ENCODE peak calls at places on chromosomes 4 and X, in ten cellular contexts. One of them, this sample, is unnamed.
A peak's percentile ranks its signal among the peaks of the same experiment; 100 is the strongest.

GRCh38 chr4:173073939-173074500 is 94.6 kb upstream of the GALNT7 start:
- DNase-seq in endodermal cell: no peak
- DNase-seq in SK-MEL-5: no peak
- DNase-seq in NCI-H1092 treated with DMSO at 0.1 percent for 48 hours: no peak
- DNase-seq in cerebellum: no peak
- DNase-seq in body of pancreas: no peak
- DNase-seq in esophagus squamous epithelium: no peak
- DNase-seq in cardiac fibroblast: no peak
- DNase-seq in fibroblast of mammary gland: no peak
- DNase-seq in NCI-H1417: no peak
- DNase-seq in this sample: no peak

GRCh38 chr4:164748375-164748774 is 5.6 kb upstream of the SMIM31 start:
- DNase-seq in SK-MEL-5: peak; percentile 51
- DNase-seq in cardiac fibroblast: peak; percentile 52
- DNase-seq in NCI-H1092 treated with DMSO at 0.1 percent for 48 hours: no peak
- DNase-seq in endodermal cell: no peak
- DNase-seq in body of pancreas: no peak
- DNase-seq in fibroblast of mammary gland: peak; percentile 42
- DNase-seq in cerebellum: peak; percentile 1
- DNase-seq in esophagus squamous epithelium: no peak
- DNase-seq in NCI-H1417: no peak
- DNase-seq in this sample: peak; percentile 38

GRCh38 chrX:24877854-24878650 is 137.7 kb downstream of the ARX start:
- DNase-seq in cerebellum: no peak
- DNase-seq in body of pancreas: no peak
- DNase-seq in NCI-H1417: no peak
- DNase-seq in endodermal cell: no peak
- DNase-seq in SK-MEL-5: no peak
- DNase-seq in fibroblast of mammary gland: peak; percentile 2
- DNase-seq in NCI-H1092 treated with DMSO at 0.1 percent for 48 hours: no peak
- DNase-seq in cardiac fibroblast: no peak
- DNase-seq in esophagus squamous epithelium: no peak
- DNase-seq in this sample: no peak

GRCh38 chrX:38437093-38437492 is 84.7 kb downstream of the OTC start:
- DNase-seq in body of pancreas: no peak
- DNase-seq in fibroblast of mammary gland: peak; percentile 21
- DNase-seq in endodermal cell: no peak
- DNase-seq in NCI-H1417: no peak
- DNase-seq in SK-MEL-5: no peak
- DNase-seq in cerebellum: no peak
- DNase-seq in esophagus squamous epithelium: no peak
- DNase-seq in cardiac fibroblast: peak; percentile 9
- DNase-seq in NCI-H1092 treated with DMSO at 0.1 percent for 48 hours: no peak
- DNase-seq in this sample: peak; percentile 22

GRCh38 chr4:3656441-3657376 is 109.5 kb upstream of the ADRA2C start:
- DNase-seq in fibroblast of mammary gland: no peak
- DNase-seq in SK-MEL-5: no peak
- DNase-seq in NCI-H1417: peak; percentile 87
- DNase-seq in body of pancreas: no peak
- DNase-seq in NCI-H1092 treated with DMSO at 0.1 percent for 48 hours: peak; percentile 82
- DNase-seq in esophagus squamous epithelium: no peak
- DNase-seq in cerebellum: no peak
- DNase-seq in cardiac fibroblast: no peak
- DNase-seq in endodermal cell: no peak
- DNase-seq in this sample: no peak

GRCh38 chrX:71222929-71223328 is at the start of gene GJB1:
- DNase-seq in NCI-H1092 treated with DMSO at 0.1 percent for 48 hours: no peak
- DNase-seq in endodermal cell: no peak
- DNase-seq in cardiac fibroblast: no peak
- DNase-seq in SK-MEL-5: peak; percentile 95
- DNase-seq in fibroblast of mammary gland: no peak
- DNase-seq in esophagus squamous epithelium: no peak
- DNase-seq in cerebellum: no peak
- DNase-seq in body of pancreas: no peak
- DNase-seq in NCI-H1417: no peak
- DNase-seq in this sample: no peak

GRCh38 chr4:176499518-176499917 is 179.8 kb downstream of the SPCS3 start:
- DNase-seq in body of pancreas: no peak
- DNase-seq in NCI-H1417: no peak
- DNase-seq in endodermal cell: no peak
- DNase-seq in NCI-H1092 treated with DMSO at 0.1 percent for 48 hours: no peak
- DNase-seq in esophagus squamous epithelium: no peak
- DNase-seq in fibroblast of mammary gland: peak; percentile 70
- DNase-seq in cardiac fibroblast: peak; percentile 84
- DNase-seq in cerebellum: no peak
- DNase-seq in SK-MEL-5: no peak
- DNase-seq in this sample: peak; percentile 83

GRCh38 chr4:86977621-86978184 is 42.9 kb downstream of the AFF1 start:
- DNase-seq in cardiac fibroblast: peak; percentile 80
- DNase-seq in SK-MEL-5: no peak
- DNase-seq in esophagus squamous epithelium: no peak
- DNase-seq in NCI-H1092 treated with DMSO at 0.1 percent for 48 hours: no peak
- DNase-seq in body of pancreas: peak; percentile 43
- DNase-seq in endodermal cell: no peak
- DNase-seq in cerebellum: no peak
- DNase-seq in NCI-H1417: no peak
- DNase-seq in fibroblast of mammary gland: peak; percentile 86
- DNase-seq in this sample: peak; percentile 65

GRCh38 chrX:68903111-68903510 is 74.3 kb downstream of the EFNB1 start:
- DNase-seq in esophagus squamous epithelium: no peak
- DNase-seq in cardiac fibroblast: peak; percentile 8
- DNase-seq in cerebellum: no peak
- DNase-seq in NCI-H1092 treated with DMSO at 0.1 percent for 48 hours: no peak
- DNase-seq in NCI-H1417: no peak
- DNase-seq in endodermal cell: no peak
- DNase-seq in fibroblast of mammary gland: no peak
- DNase-seq in body of pancreas: no peak
- DNase-seq in SK-MEL-5: no peak
- DNase-seq in this sample: no peak

GRCh38 chrX:17812763-17813162 is 48.3 kb downstream of the RAI2 start:
- DNase-seq in NCI-H1092 treated with DMSO at 0.1 percent for 48 hours: no peak
- DNase-seq in NCI-H1417: no peak
- DNase-seq in cardiac fibroblast: peak; percentile 40
- DNase-seq in cerebellum: peak; percentile 23
- DNase-seq in body of pancreas: no peak
- DNase-seq in esophagus squamous epithelium: no peak
- DNase-seq in fibroblast of mammary gland: peak; percentile 42
- DNase-seq in SK-MEL-5: peak; percentile 26
- DNase-seq in endodermal cell: no peak
- DNase-seq in this sample: peak; percentile 13

GRCh38 chr4:68499021-68499420 is 51.8 kb downstream of the TMPRSS11E start:
- DNase-seq in fibroblast of mammary gland: no peak
- DNase-seq in NCI-H1092 treated with DMSO at 0.1 percent for 48 hours: no peak
- DNase-seq in cardiac fibroblast: no peak
- DNase-seq in SK-MEL-5: no peak
- DNase-seq in body of pancreas: no peak
- DNase-seq in NCI-H1417: no peak
- DNase-seq in cerebellum: no peak
- DNase-seq in esophagus squamous epithelium: no peak
- DNase-seq in endodermal cell: no peak
- DNase-seq in this sample: no peak

GRCh38 chr4:140237616-140238352 is 83.8 kb upstream of the MAML3 start:
- DNase-seq in NCI-H1417: peak; percentile 83
- DNase-seq in fibroblast of mammary gland: peak; percentile 97
- DNase-seq in cardiac fibroblast: peak; percentile 91
- DNase-seq in cerebellum: peak; percentile 38
- DNase-seq in NCI-H1092 treated with DMSO at 0.1 percent for 48 hours: peak; percentile 98
- DNase-seq in esophagus squamous epithelium: peak; percentile 7
- DNase-seq in body of pancreas: peak; percentile 45
- DNase-seq in endodermal cell: peak; percentile 91
- DNase-seq in SK-MEL-5: peak; percentile 20
- DNase-seq in this sample: peak; percentile 70

GRCh38 chrX:19709812-19710518 is 177.4 kb downstream of the SH3KBP1 start:
- DNase-seq in fibroblast of mammary gland: peak; percentile 97
- DNase-seq in cardiac fibroblast: peak; percentile 96
- DNase-seq in NCI-H1092 treated with DMSO at 0.1 percent for 48 hours: no peak
- DNase-seq in SK-MEL-5: peak; percentile 19
- DNase-seq in NCI-H1417: no peak
- DNase-seq in esophagus squamous epithelium: no peak
- DNase-seq in endodermal cell: no peak
- DNase-seq in body of pancreas: no peak
- DNase-seq in cerebellum: no peak
- DNase-seq in this sample: peak; percentile 94

GRCh38 chr4:102598759-102599379 is 97.7 kb downstream of the NFKB1 start:
- DNase-seq in esophagus squamous epithelium: no peak
- DNase-seq in cerebellum: no peak
- DNase-seq in NCI-H1092 treated with DMSO at 0.1 percent for 48 hours: no peak
- DNase-seq in SK-MEL-5: no peak
- DNase-seq in endodermal cell: no peak
- DNase-seq in fibroblast of mammary gland: no peak
- DNase-seq in cardiac fibroblast: peak; percentile 67
- DNase-seq in NCI-H1417: peak; percentile 35
- DNase-seq in body of pancreas: no peak
- DNase-seq in this sample: no peak

GRCh38 chrX:74251006-74251930 is 52.7 kb upstream of the ZCCHC13 start:
- DNase-seq in NCI-H1092 treated with DMSO at 0.1 percent for 48 hours: no peak
- DNase-seq in cerebellum: no peak
- DNase-seq in body of pancreas: no peak
- DNase-seq in fibroblast of mammary gland: peak; percentile 51
- DNase-seq in SK-MEL-5: peak; percentile 58
- DNase-seq in esophagus squamous epithelium: no peak
- DNase-seq in endodermal cell: no peak
- DNase-seq in NCI-H1417: no peak
- DNase-seq in cardiac fibroblast: peak; percentile 50
- DNase-seq in this sample: peak; percentile 47

GRCh38 chr4:83922419-83922818 is 386.5 kb downstream of the GPAT3 start:
- DNase-seq in NCI-H1092 treated with DMSO at 0.1 percent for 48 hours: no peak
- DNase-seq in SK-MEL-5: no peak
- DNase-seq in esophagus squamous epithelium: no peak
- DNase-seq in cardiac fibroblast: no peak
- DNase-seq in fibroblast of mammary gland: no peak
- DNase-seq in cerebellum: no peak
- DNase-seq in NCI-H1417: peak; percentile 52
- DNase-seq in endodermal cell: peak; percentile 72
- DNase-seq in body of pancreas: no peak
- DNase-seq in this sample: no peak

GRCh38 chr4:113383111-113383785 is 333.8 kb downstream of the ANK2 start:
- DNase-seq in fibroblast of mammary gland: peak; percentile 93
- DNase-seq in NCI-H1417: no peak
- DNase-seq in cardiac fibroblast: peak; percentile 95
- DNase-seq in NCI-H1092 treated with DMSO at 0.1 percent for 48 hours: no peak
- DNase-seq in body of pancreas: no peak
- DNase-seq in SK-MEL-5: no peak
- DNase-seq in esophagus squamous epithelium: no peak
- DNase-seq in endodermal cell: no peak
- DNase-seq in cerebellum: peak; percentile 34
- DNase-seq in this sample: peak; percentile 46

GRCh38 chr4:70994387-70995099 is 1.1 kb downstream of the DCK start:
- DNase-seq in fibroblast of mammary gland: no peak
- DNase-seq in cerebellum: no peak
- DNase-seq in NCI-H1417: no peak
- DNase-seq in endodermal cell: no peak
- DNase-seq in SK-MEL-5: no peak
- DNase-seq in NCI-H1092 treated with DMSO at 0.1 percent for 48 hours: no peak
- DNase-seq in body of pancreas: no peak
- DNase-seq in cardiac fibroblast: no peak
- DNase-seq in esophagus squamous epithelium: no peak
- DNase-seq in this sample: peak; percentile 14

GRCh38 chr4:84499065-84499982 is at the start of gene NKX6-1:
- DNase-seq in SK-MEL-5: peak; percentile 87
- DNase-seq in NCI-H1092 treated with DMSO at 0.1 percent for 48 hours: peak; percentile 16
- DNase-seq in fibroblast of mammary gland: peak; percentile 80
- DNase-seq in esophagus squamous epithelium: peak; percentile 9
- DNase-seq in endodermal cell: peak; percentile 96
- DNase-seq in body of pancreas: peak; percentile 89
- DNase-seq in cerebellum: peak; percentile 26
- DNase-seq in NCI-H1417: peak; percentile 95
- DNase-seq in cardiac fibroblast: no peak
- DNase-seq in this sample: peak; percentile 61

GRCh38 chr4:139934786-139935330 is 219.1 kb downstream of the MAML3 start:
- DNase-seq in NCI-H1092 treated with DMSO at 0.1 percent for 48 hours: peak; percentile 87
- DNase-seq in body of pancreas: no peak
- DNase-seq in esophagus squamous epithelium: no peak
- DNase-seq in NCI-H1417: peak; percentile 4
- DNase-seq in fibroblast of mammary gland: no peak
- DNase-seq in endodermal cell: no peak
- DNase-seq in cerebellum: no peak
- DNase-seq in SK-MEL-5: no peak
- DNase-seq in cardiac fibroblast: no peak
- DNase-seq in this sample: no peak

GRCh38 chr4:602559-602942 is 22.8 kb upstream of the PDE6B start:
- DNase-seq in esophagus squamous epithelium: no peak
- DNase-seq in cerebellum: no peak
- DNase-seq in endodermal cell: peak; percentile 99
- DNase-seq in NCI-H1417: peak; percentile 92
- DNase-seq in cardiac fibroblast: peak; percentile 25
- DNase-seq in SK-MEL-5: peak; percentile 35
- DNase-seq in NCI-H1092 treated with DMSO at 0.1 percent for 48 hours: peak; percentile 61
- DNase-seq in body of pancreas: peak; percentile 62
- DNase-seq in fibroblast of mammary gland: peak; percentile 25
- DNase-seq in this sample: peak; percentile 33

GRCh38 chr4:34250562-34250961 is 1993.8 kb downstream of the ARAP2 start:
- DNase-seq in fibroblast of mammary gland: peak; percentile 93
- DNase-seq in NCI-H1417: no peak
- DNase-seq in cardiac fibroblast: peak; percentile 90
- DNase-seq in cerebellum: no peak
- DNase-seq in SK-MEL-5: no peak
- DNase-seq in endodermal cell: no peak
- DNase-seq in NCI-H1092 treated with DMSO at 0.1 percent for 48 hours: no peak
- DNase-seq in body of pancreas: no peak
- DNase-seq in esophagus squamous epithelium: no peak
- DNase-seq in this sample: peak; percentile 65

GRCh38 chr4:179123079-179123478 is 1680.8 kb upstream of the AGA start:
- DNase-seq in cardiac fibroblast: no peak
- DNase-seq in NCI-H1092 treated with DMSO at 0.1 percent for 48 hours: no peak
- DNase-seq in body of pancreas: no peak
- DNase-seq in esophagus squamous epithelium: no peak
- DNase-seq in SK-MEL-5: no peak
- DNase-seq in fibroblast of mammary gland: no peak
- DNase-seq in endodermal cell: no peak
- DNase-seq in NCI-H1417: no peak
- DNase-seq in cerebellum: no peak
- DNase-seq in this sample: no peak

GRCh38 chr4:41360911-41361830 is 104.4 kb downstream of the UCHL1 start:
- DNase-seq in fibroblast of mammary gland: peak; percentile 15
- DNase-seq in cerebellum: peak; percentile 51
- DNase-seq in endodermal cell: peak; percentile 77
- DNase-seq in cardiac fibroblast: peak; percentile 21
- DNase-seq in NCI-H1417: peak; percentile 68
- DNase-seq in NCI-H1092 treated with DMSO at 0.1 percent for 48 hours: peak; percentile 76
- DNase-seq in esophagus squamous epithelium: no peak
- DNase-seq in SK-MEL-5: peak; percentile 42
- DNase-seq in body of pancreas: peak; percentile 47
- DNase-seq in this sample: peak; percentile 56

GRCh38 chr4:53161475-53162423 is 204.1 kb downstream of the SCFD2 start:
- DNase-seq in SK-MEL-5: no peak
- DNase-seq in cerebellum: no peak
- DNase-seq in NCI-H1417: no peak
- DNase-seq in endodermal cell: no peak
- DNase-seq in cardiac fibroblast: no peak
- DNase-seq in fibroblast of mammary gland: peak; percentile 27
- DNase-seq in esophagus squamous epithelium: no peak
- DNase-seq in body of pancreas: no peak
- DNase-seq in NCI-H1092 treated with DMSO at 0.1 percent for 48 hours: no peak
- DNase-seq in this sample: no peak

GRCh38 chrX:124263743-124264142 is 68.7 kb upstream of the TEX13D start:
- DNase-seq in cerebellum: no peak
- DNase-seq in body of pancreas: no peak
- DNase-seq in NCI-H1417: no peak
- DNase-seq in NCI-H1092 treated with DMSO at 0.1 percent for 48 hours: no peak
- DNase-seq in endodermal cell: no peak
- DNase-seq in esophagus squamous epithelium: no peak
- DNase-seq in SK-MEL-5: no peak
- DNase-seq in fibroblast of mammary gland: no peak
- DNase-seq in cardiac fibroblast: no peak
- DNase-seq in this sample: no peak

GRCh38 chr4:16443504-16444088 is 217.3 kb upstream of the TAPT1 start:
- DNase-seq in esophagus squamous epithelium: no peak
- DNase-seq in fibroblast of mammary gland: peak; percentile 55
- DNase-seq in NCI-H1092 treated with DMSO at 0.1 percent for 48 hours: no peak
- DNase-seq in cardiac fibroblast: peak; percentile 68
- DNase-seq in cerebellum: no peak
- DNase-seq in body of pancreas: no peak
- DNase-seq in NCI-H1417: peak; percentile 54
- DNase-seq in SK-MEL-5: peak; percentile 73
- DNase-seq in endodermal cell: no peak
- DNase-seq in this sample: peak; percentile 50

GRCh38 chr4:174523003-174523693 is 860 bp upstream of the HPGD start:
- DNase-seq in endodermal cell: peak; percentile 51
- DNase-seq in NCI-H1092 treated with DMSO at 0.1 percent for 48 hours: no peak
- DNase-seq in NCI-H1417: no peak
- DNase-seq in SK-MEL-5: peak; percentile 45
- DNase-seq in cerebellum: no peak
- DNase-seq in fibroblast of mammary gland: peak; percentile 37
- DNase-seq in body of pancreas: no peak
- DNase-seq in esophagus squamous epithelium: no peak
- DNase-seq in cardiac fibroblast: peak; percentile 10
- DNase-seq in this sample: no peak